ENCODE peak calls at places on chromosome 9, in ten cellular contexts. E is NCI-H2081; F is GM12864; O is A549; Z is HT1080; D is stimulated activated CD4-positive, alpha-beta T cell treated with anti-CD3 and anti-CD28 coated beads, Interleukin-15, amount 100 ng/mL, for 24 hours; I is stimulated activated CD8-positive, alpha-beta memory T cell treated with anti-CD3 and anti-CD28 coated beads, Interleukin-15, amount 100 ng/mL, for 24 hours; R is omental fat pad; U is Jurkat, Clone E6-1; V is amniotic stem cell. M is an unnamed sample.
A peak's percentile ranks its signal among the peaks of the same experiment; 100 is the strongest.

GRCh38 chr9:101081641-101082040 is 53.1 kb downstream of the PLPPR1 start:
- DNase-seq in F (no peak), I (no peak), U (no peak), E (no peak), O (no peak), R (no peak), Z (no peak), V (no peak), D (no peak), M (no peak)

GRCh38 chr9:68832853-68833518 is 127.9 kb downstream of the PIP5K1B start:
- DNase-seq in Z (no peak), E (no peak), R (no peak), I (no peak), D (no peak), F (no peak), V (no peak), O (no peak), U (no peak), M (no peak)

GRCh38 chr9:71121275-71122168 is at the start of gene TRPM3:
- DNase-seq in D (no peak), V (no peak), Z (no peak), I (no peak), F (no peak), E (no peak), O (no peak), U (no peak), R (no peak), M (no peak)

GRCh38 chr9:17936365-17936764 is 357.5 kb downstream of the SH3GL2 start:
- DNase-seq in Z (no peak), V (no peak), E (no peak), U (no peak), I (no peak), D (no peak), F (no peak), R (no peak), O (no peak), M (no peak)

GRCh38 chr9:74777136-74777879 is 110.4 kb downstream of the TRPM6 start:
- DNase-seq in R (peak; percentile 75), F (peak; percentile 33), U (peak; percentile 39), V (peak; percentile 64), O (peak; percentile 46), D (peak; percentile 78), Z (peak; percentile 42), E (peak; percentile 54), I (peak; percentile 16), M (no peak)

GRCh38 chr9:128298535-128299482 is 22.7 kb downstream of the SWI5 start:
- DNase-seq in O (no peak), V (no peak), E (no peak), R (no peak), D (no peak), Z (no peak), U (no peak), F (no peak), I (no peak), M (no peak)

GRCh38 chr9:76426807-76427419 is 32.1 kb upstream of the GCNT1 start:
- DNase-seq in V (no peak), F (no peak), U (no peak), O (no peak), R (no peak), D (no peak), Z (no peak), E (no peak), I (no peak), M (no peak)

GRCh38 chr9:83656952-83657351 is 34.0 kb downstream of the IDNK start:
- DNase-seq in V (no peak), O (no peak), D (no peak), F (no peak), U (no peak), R (no peak), Z (no peak), I (no peak), E (no peak), M (no peak)

GRCh38 chr9:133553123-133553522 is 18.6 kb downstream of the ADAMTSL2 start:
- DNase-seq in I (no peak), Z (no peak), O (no peak), D (no peak), R (no peak), U (no peak), F (no peak), E (no peak), V (no peak), M (no peak)

GRCh38 chr9:97889941-97890557 is 32.3 kb downstream of the TRMO start:
- DNase-seq in V (no peak), R (peak; percentile 45), F (no peak), E (no peak), Z (no peak), O (peak; percentile 46), U (no peak), D (peak; percentile 76), I (peak; percentile 47), M (no peak)

GRCh38 chr9:8751531-8751930 is 952.0 kb upstream of the DMAC1 start:
- DNase-seq in F (no peak), Z (no peak), U (no peak), V (no peak), D (no peak), I (no peak), E (no peak), R (no peak), O (no peak), M (no peak)

GRCh38 chr9:136089697-136090045 is 5.4 kb downstream of the NACC2 start:
- DNase-seq in U (peak; percentile 32), Z (peak; percentile 46), E (no peak), V (no peak), O (no peak), I (no peak), D (no peak), F (no peak), R (no peak), M (no peak)

GRCh38 chr9:121691890-121692289 is 40.5 kb downstream of the DAB2IP start:
- DNase-seq in V (no peak), R (no peak), I (no peak), F (no peak), D (no peak), U (no peak), E (no peak), Z (no peak), O (no peak), M (no peak)

GRCh38 chr9:131885144-131885609 is 145.3 kb upstream of the RAPGEF1 start:
- DNase-seq in Z (no peak), V (no peak), R (no peak), E (peak; percentile 58), I (no peak), O (no peak), U (no peak), D (no peak), F (no peak), M (peak; percentile 51)

GRCh38 chr9:71921190-71921814 is 9.9 kb downstream of the C9orf85 start:
- DNase-seq in O (no peak), I (no peak), E (no peak), Z (no peak), V (no peak), F (no peak), R (no peak), U (no peak), D (no peak), M (no peak)